ENCODE peak calls at places on chromosome 14, in six cellular contexts. X, M, N, Z, F and Q are unnamed samples.
A peak's percentile ranks its signal among the peaks of the same experiment; 100 is the strongest.

GRCh38 chr14:78989246-78989645 is 819.1 kb downstream of the NRXN3 start:
- DNase-seq in F (no peak), Z (no peak), X (no peak), N (no peak), M (no peak), Q (no peak)

GRCh38 chr14:66398437-66398836 is 87.7 kb upstream of the CCDC196 start:
- DNase-seq in M (no peak), X (no peak), F (no peak), Z (no peak), N (no peak), Q (no peak)

GRCh38 chr14:47988175-47988574 is 312.8 kb upstream of the MDGA2 start:
- DNase-seq in X (no peak), M (no peak), F (no peak), Z (no peak), N (no peak), Q (no peak)

GRCh38 chr14:77177623-77178185 is 3.9 kb upstream of the TMEM63C start:
- DNase-seq in X (no peak), N (no peak), Z (no peak), M (no peak), F (no peak), Q (no peak)

GRCh38 chr14:66595394-66595793 is 87.4 kb downstream of the GPHN start:
- DNase-seq in N (no peak), X (no peak), Z (no peak), M (no peak), F (no peak), Q (no peak)

GRCh38 chr14:35121026-35121886 is 534 bp downstream of the PPP2R3C start:
- DNase-seq in N (peak; percentile 89), X (peak; percentile 93), Z (no peak), M (no peak), F (no peak), Q (no peak)

GRCh38 chr14:82710257-82710841 is 1176.7 kb upstream of the SEL1L start:
- DNase-seq in M (peak; percentile 61), X (peak; percentile 13), N (peak; percentile 19), F (peak; percentile 26), Z (peak; percentile 38), Q (peak; percentile 27)

GRCh38 chr14:20343855-20344205 is 395 bp downstream of the PARP2 start:
- DNase-seq in X (no peak), F (no peak), Z (no peak), M (peak; percentile 48), N (no peak), Q (no peak)

GRCh38 chr14:21063479-21063878 is 5.9 kb downstream of the RNASE8 start:
- DNase-seq in F (no peak), Z (no peak), X (no peak), M (peak; percentile 86), N (no peak), Q (no peak)

GRCh38 chr14:71474866-71475265 is 457.4 kb upstream of the RGS6 start:
- DNase-seq in F (no peak), Z (no peak), X (no peak), N (no peak), M (no peak), Q (no peak)

GRCh38 chr14:31204593-31205534 is 2.7 kb downstream of the HECTD1 start:
- DNase-seq in M (no peak), N (no peak), F (no peak), X (no peak), Z (no peak), Q (no peak)

GRCh38 chr14:73058923-73059311 is 583 bp downstream of the RBM25 start:
- DNase-seq in F (peak; percentile 7), X (peak; percentile 47), M (peak; percentile 14), Z (peak; percentile 62), N (no peak), Q (no peak)

GRCh38 chr14:85444685-85445084 is 85.3 kb upstream of the FLRT2 start:
- DNase-seq in Z (peak; percentile 6), N (no peak), F (no peak), M (peak; percentile 25), X (no peak), Q (no peak)

GRCh38 chr14:34030864-34031263 is 80.0 kb upstream of the EGLN3 start:
- DNase-seq in F (no peak), Z (peak; percentile 29), M (peak; percentile 35), N (no peak), X (no peak), Q (no peak)

GRCh38 chr14:92586001-92586947 is 72.7 kb downstream of the RIN3 start:
- DNase-seq in Z (no peak), M (peak; percentile 99), F (no peak), X (no peak), N (no peak), Q (no peak)
- TF ChIP-seq RFX5 in Z (no peak), M (no peak), F (no peak), X (no peak), N (no peak), Q (no peak)

DNA sequence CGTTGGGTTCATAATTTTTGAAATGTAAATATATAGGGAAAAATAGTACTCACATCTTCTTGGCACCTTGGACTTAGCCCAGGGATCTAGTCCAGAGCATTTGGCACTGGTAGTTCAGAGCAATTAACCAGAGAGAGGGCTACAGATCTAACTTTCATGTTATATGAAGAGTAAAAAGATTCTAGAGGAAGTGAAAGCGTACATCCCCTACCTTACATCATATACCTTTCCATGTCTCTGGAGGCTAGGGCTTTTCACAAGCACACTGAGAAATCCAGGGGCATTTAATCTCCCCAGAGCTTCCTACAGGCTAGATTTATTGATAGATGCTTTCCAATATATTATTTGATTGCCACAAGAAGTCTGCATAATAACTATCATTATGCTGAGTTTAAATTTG is 687.5 kb upstream of the FBXO33 start:
- DNase-seq in Z (no peak), M (no peak), N (no peak), F (no peak), X (no peak), Q (no peak)
- TF ChIP-seq RFX5 in Z (no peak), M (no peak), N (no peak), F (no peak), X (no peak), Q (no peak)

GRCh38 chr14:95303552-95303951 is 16.2 kb downstream of the CLMN start:
- DNase-seq in N (no peak), X (no peak), M (no peak), F (no peak), Z (peak; percentile 68), Q (no peak)
- TF ChIP-seq RFX5 in N (no peak), X (no peak), M (no peak), F (no peak), Z (no peak), Q (no peak)

DNA sequence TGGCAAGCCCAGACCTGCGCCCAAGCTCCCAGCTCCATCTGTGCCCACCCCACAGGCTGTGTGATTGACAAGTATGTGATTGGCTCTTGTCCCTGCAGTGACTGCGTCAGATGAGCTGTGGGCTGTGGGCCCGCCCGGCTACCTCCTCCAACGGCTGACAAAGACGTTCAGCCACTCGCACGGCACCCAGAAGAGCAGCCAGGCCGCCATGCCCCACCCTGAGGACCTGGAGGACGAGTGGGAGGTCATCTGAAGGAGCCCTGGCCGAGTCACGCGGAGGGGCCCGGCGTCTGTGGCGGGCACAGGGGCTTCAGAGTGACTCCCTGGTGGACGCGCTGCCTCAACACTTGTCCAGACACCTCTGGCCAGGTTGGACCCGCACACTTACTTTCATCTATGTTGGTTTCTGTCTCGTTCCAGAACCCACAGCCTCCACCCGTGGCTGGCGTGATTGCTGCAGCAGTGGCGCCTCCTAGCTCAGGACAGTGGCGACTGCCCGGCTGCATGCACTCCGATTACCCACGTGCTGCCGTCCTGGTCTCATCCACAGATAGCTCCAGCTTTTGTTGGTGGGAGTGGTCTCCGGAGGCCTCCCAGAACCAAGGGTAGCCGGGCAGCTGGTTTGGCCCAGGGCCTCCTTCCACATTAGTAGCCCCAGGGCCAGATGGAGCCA is 11.4 kb downstream of the ANKRD9 start:
- DNase-seq in Z (peak; percentile 59), F (no peak), N (no peak), M (no peak), X (no peak), Q (peak; percentile 70)
- TF ChIP-seq RFX5 in Z (no peak), F (no peak), N (no peak), M (no peak), X (no peak), Q (no peak)

DNA sequence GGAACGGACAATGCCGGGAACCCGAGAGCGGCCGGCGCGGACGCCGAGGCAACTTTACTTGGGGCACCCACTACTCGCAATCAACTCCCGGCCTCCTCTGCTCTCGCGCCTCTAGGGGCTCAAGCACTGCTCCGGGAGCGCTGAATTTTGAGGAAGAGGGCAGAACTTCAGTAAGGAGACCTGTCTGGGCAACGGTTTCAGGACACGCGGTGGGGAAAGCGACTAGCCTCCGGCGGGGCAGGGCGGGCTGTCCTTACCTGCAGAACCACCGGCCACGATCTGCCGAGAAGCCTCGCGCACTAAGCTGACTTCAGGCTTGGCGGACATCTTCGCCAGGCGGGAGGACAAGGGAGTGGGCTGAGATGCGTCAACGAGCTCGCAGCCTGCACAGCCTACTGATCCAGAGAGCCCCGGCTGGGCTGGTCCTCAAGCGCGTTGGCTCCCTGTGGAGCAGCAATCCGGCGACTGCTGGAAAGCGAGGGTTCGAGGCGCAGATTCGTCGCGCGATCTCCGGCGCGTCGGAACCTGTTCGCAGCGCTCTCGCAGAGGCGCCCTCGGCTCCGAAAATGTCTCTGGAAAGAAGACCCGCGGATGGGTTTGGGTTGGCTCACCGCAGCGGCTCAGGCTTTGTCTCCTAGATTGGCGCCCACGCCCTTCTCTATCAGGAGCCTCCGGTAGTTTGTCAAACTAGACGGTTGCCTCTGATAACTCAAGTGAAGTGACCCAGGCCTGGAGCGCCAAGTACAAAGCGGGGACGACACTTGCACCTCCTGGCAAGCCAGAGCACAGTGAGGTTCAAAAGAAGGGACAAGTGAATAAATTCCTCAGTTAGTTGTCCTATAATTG is at the start of gene SLC25A21:
- DNase-seq in F (peak; percentile 85), X (peak; percentile 90), Z (no peak), N (peak; percentile 52), M (peak; percentile 82), Q (peak; percentile 61)
- TF ChIP-seq RFX5 in F (no peak), X (no peak), Z (no peak), N (no peak), M (no peak), Q (no peak)

DNA sequence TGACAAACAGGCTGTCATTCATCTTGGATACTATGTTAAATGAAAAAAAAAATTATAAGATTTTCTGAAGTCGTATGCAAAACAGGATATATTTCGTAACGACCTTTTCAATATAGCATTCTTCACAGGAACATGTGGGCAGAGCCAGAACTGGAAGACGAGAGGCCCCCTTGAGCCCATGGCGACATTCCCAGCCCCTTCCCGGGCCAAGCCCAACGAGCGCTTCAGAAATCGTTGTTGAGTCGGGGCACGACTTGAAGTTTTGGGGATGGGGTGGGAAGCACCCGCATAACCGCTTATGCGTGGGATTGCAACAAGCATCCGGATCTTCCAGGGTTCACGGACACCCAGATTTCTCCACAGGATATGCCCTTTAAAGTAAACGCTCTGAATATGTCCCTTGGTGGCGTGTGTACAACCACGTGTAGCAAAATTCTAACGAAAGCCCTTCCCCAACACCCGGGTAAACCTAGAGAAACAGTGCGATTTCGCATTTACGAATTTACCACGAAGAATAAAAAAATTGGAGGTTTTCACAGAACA is 735 bp downstream of the C14orf39 start:
- DNase-seq in Z (no peak), F (no peak), N (peak; percentile 10), X (no peak), M (no peak), Q (no peak)
- TF ChIP-seq RFX5 in Z (no peak), F (no peak), N (no peak), X (no peak), M (no peak), Q (no peak)

GRCh38 chr14:59632381-59632780 is 55.8 kb upstream of the CCDC175 start:
- DNase-seq in F (peak; percentile 20), X (peak; percentile 25), M (peak; percentile 6), Z (peak; percentile 58), N (peak; percentile 18), Q (peak; percentile 54)
- TF ChIP-seq RFX5 in F (no peak), X (no peak), M (no peak), Z (no peak), N (no peak), Q (no peak)